ENCODE peak calls at places on chromosome 13, in four cellular contexts. L, D, B and W are unnamed samples.

GRCh38 chr13:110455444-110455843 is 106.1 kb downstream of the RAB20 start:
- DNase-seq in L (no peak), D (no peak), B (no peak), W (no peak)

GRCh38 chr13:106033634-106034033 is 501.8 kb downstream of the EFNB2 start:
- DNase-seq in L (no peak), D (no peak), B (no peak), W (no peak)

GRCh38 chr13:41040584-41041334 is 20.6 kb upstream of the WBP4 start:
- DNase-seq in L (no peak), D (no peak), B (no peak), W (no peak)

GRCh38 chr13:76684336-76684735 is 201.9 kb downstream of the KCTD12 start:
- DNase-seq in L (no peak), D (no peak), B (no peak), W (no peak)

GRCh38 chr13:110916671-110917142 is 1.8 kb upstream of the ANKRD10 start:
- DNase-seq in L (no peak), D (no peak), B (no peak), W (no peak)

GRCh38 chr13:112588490-112589297 is 741 bp upstream of the TUBGCP3 start:
- DNase-seq in L (no peak), D (no peak), B (no peak), W (no peak)

GRCh38 chr13:30998548-30999140 is 66.2 kb downstream of the TEX26 start:
- DNase-seq in L (no peak), D (no peak), B (no peak), W (no peak)

GRCh38 chr13:98910501-98910951 is 67.3 kb downstream of the DOCK9 start:
- DNase-seq in L (peak), D (no peak), B (peak), W (no peak)

GRCh38 chr13:99275093-99275469 is 16.9 kb upstream of the GPR18 start:
- DNase-seq in L (no peak), D (no peak), B (no peak), W (no peak)

GRCh38 chr13:23378009-23378632 is 55.4 kb downstream of the SACS start:
- DNase-seq in L (no peak), D (no peak), B (no peak), W (peak)
- TF ChIP-seq POLR2AphosphoS5 in L (no peak), D (no peak), B (no peak), W (no peak)

DNA sequence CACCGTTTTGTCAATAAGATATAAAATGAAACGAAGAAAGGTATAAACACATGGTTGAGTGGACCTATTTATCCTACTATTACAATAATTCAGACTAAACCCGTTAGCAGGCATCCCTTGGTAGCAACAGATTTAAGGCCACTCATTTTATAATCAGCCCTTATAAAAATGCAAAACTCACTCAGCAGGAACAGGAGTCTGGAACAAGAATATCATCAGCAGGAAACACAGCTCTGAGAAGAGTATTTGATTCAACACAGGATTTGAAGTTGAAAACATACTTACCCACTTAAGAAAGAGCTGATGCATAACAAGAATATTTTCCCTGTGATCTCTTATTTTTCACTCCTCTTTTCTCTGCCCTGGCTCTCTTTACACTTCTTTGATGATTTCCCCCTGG is 1722.6 kb downstream of the SLITRK5 start:
- DNase-seq in L (no peak), D (no peak), B (no peak), W (no peak)
- TF ChIP-seq POLR2AphosphoS5 in L (no peak), D (no peak), B (no peak), W (no peak)

GRCh38 chr13:45336025-45336800 is 4.8 kb downstream of the TPT1 start:
- DNase-seq in L (no peak), D (no peak), B (no peak), W (no peak)

GRCh38 chr13:45333251-45333972 is 7.6 kb downstream of the TPT1 start:
- DNase-seq in L (no peak), D (no peak), B (no peak), W (no peak)

GRCh38 chr13:45337395-45337794 is 3.6 kb downstream of the TPT1 start:
- DNase-seq in L (no peak), D (no peak), B (no peak), W (no peak)

GRCh38 chr13:45333973-45334922 is 6.7 kb downstream of the TPT1 start:
- DNase-seq in L (no peak), D (no peak), B (no peak), W (no peak)

GRCh38 chr13:45335397-45336024 is 5.5 kb downstream of the TPT1 start:
- DNase-seq in L (no peak), D (no peak), B (no peak), W (no peak)
- TF ChIP-seq POLR2AphosphoS5 in L (peak), D (peak), B (peak), W (no peak)

GRCh38 chr13:113758651-113759524 is at the start of gene TMEM255B:
- DNase-seq in L (peak), D (peak), B (no peak), W (peak)
- TF ChIP-seq POLR2AphosphoS5 in L (no peak), D (no peak), B (no peak), W (no peak)

DNA sequence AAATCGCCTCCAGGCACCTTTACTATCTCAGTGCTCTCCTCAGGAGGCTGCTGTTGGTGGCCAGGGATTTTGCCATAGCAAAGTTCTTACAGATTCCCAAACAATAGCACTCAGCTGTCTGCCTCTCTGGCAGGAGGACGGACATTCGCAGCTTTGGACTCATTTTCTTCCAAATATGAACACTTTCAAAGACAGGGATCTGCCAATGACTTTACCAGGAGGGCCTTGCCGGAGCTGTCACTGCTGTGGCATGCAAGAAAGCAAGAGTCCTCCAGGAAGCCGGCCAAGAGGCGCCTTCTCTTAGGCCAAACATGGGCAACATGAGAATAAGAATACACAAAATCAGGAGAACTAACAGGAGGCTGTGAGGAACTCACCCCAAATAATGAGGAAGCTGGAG is 39.5 kb upstream of the GAS6 start:
- DNase-seq in L (no peak), D (no peak), B (no peak), W (no peak)
- TF ChIP-seq POLR2AphosphoS5 in L (no peak), D (no peak), B (no peak), W (no peak)

GRCh38 chr13:39037410-39037879 is 444 bp downstream of the PROSER1 start:
- DNase-seq in L (no peak), D (no peak), B (no peak), W (no peak)

GRCh38 chr13:39038569-39038898 is 278 bp downstream of the NHLRC3 start:
- DNase-seq in L (no peak), D (no peak), B (no peak), W (peak)

GRCh38 chr13:39039033-39039432 is 777 bp downstream of the NHLRC3 start:
- DNase-seq in L (no peak), D (no peak), B (no peak), W (no peak)

GRCh38 chr13:39036212-39036611 is 1.7 kb downstream of the PROSER1 start:
- DNase-seq in L (no peak), D (no peak), B (no peak), W (peak)

DNA sequence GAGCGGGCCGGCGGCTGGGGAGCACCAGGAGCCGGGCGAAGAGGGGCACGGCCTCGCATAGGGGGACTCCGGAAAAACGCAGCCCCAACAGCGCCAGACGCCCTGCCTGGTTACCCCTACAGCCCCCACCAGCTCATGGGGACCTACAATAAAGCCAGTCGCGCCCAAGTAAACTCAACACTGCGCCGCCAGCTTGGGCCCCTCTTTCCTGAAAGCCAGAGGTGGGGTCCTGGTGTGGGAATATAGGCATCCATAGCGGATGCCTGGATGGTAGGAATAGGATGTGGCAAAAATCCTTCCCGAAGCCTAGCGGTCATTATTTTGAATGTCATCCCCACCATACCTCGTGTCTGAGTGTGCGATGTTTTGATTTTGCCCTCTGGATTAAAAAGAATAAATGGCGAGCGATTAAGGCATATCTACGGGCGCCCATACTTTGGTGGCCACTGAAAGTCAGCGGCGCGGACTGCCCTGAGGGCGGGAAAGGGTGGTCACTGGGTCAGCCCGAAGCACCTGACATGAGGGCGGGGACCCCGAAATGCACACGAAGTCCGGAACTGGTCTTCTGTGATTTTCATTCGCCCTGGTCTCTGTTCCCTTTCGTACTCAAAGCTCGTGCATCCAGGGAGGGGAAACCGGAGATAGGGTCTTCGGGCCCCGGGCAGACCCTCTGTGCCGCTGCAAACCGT is at the start of the genes NHLRC3 and PROSER1:
- DNase-seq in L (peak), D (peak), B (peak), W (peak)
- TF ChIP-seq POLR2AphosphoS5 in L (peak), D (peak), B (peak), W (peak)

GRCh38 chr13:97255515-97255999 is 33.4 kb downstream of the MBNL2 start:
- DNase-seq in L (no peak), D (no peak), B (no peak), W (no peak)

GRCh38 chr13:97257228-97257755 is 35.2 kb downstream of the MBNL2 start:
- DNase-seq in L (no peak), D (no peak), B (no peak), W (no peak)

GRCh38 chr13:97257800-97258799 is 36.0 kb downstream of the MBNL2 start:
- DNase-seq in L (peak), D (no peak), B (no peak), W (no peak)

GRCh38 chr13:97254809-97255208 is 32.7 kb downstream of the MBNL2 start:
- DNase-seq in L (peak), D (no peak), B (no peak), W (no peak)

DNA sequence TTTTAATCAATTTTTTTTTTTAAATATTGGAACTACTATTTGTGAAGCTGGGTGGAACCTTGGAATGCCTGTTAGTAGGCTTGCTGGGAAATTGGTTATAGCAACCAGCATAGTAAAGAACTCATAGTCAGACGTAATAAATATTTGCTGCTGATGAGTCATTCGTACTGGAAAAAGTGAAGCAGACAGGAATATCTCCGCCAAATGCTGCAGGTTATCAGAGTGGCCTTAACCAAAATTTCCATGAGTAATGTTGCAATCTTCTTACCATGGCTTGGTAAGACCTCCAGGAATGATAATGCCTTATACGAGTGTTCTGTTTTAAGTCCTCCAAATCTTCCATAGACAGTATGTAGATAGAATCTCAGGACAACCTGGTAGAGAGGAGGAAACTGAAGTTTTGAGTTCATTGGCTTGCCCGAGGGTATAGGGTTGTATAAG is 34.2 kb downstream of the MBNL2 start:
- DNase-seq in L (peak), D (no peak), B (no peak), W (no peak)
- TF ChIP-seq POLR2AphosphoS5 in L (peak), D (no peak), B (peak), W (peak)

GRCh38 chr13:109402976-109403375 is 383.4 kb downstream of the IRS2 start:
- DNase-seq in L (no peak), D (no peak), B (no peak), W (no peak)
- TF ChIP-seq POLR2AphosphoS5 in L (no peak), D (no peak), B (no peak), W (no peak)